ENCODE peak calls at places on chromosome 9, in four cellular contexts. E is lower lobe of right lung, G is breast epithelium, O is sigmoid colon. I is an unnamed sample.

GRCh38 chr9:7146582-7146981 is 388.8 kb downstream of the KDM4C start:
- DNase-seq in E (no peak), G (no peak), O (no peak), I (no peak)

GRCh38 chr9:118418887-118419620 is 714.9 kb downstream of the TLR4 start:
- DNase-seq in E (no peak), G (no peak), O (no peak), I (no peak)

GRCh38 chr9:114417511-114417910 is 29.7 kb upstream of the AKNA start:
- DNase-seq in E (no peak), G (no peak), O (no peak), I (no peak)

GRCh38 chr9:121317737-121318630 is 50.0 kb downstream of the GSN start:
- DNase-seq in E (no peak), G (no peak), O (no peak), I (no peak)

GRCh38 chr9:134955156-134955555 is 37.4 kb upstream of the FCN1 start:
- DNase-seq in E (no peak), G (no peak), O (peak; percentile 46), I (no peak)

GRCh38 chr9:109801484-109801883 is 21.5 kb downstream of the PALM2AKAP2 start:
- DNase-seq in E (no peak), G (no peak), O (no peak), I (no peak)

GRCh38 chr9:36194326-36195000 is 3.7 kb downstream of the CLTA start:
- DNase-seq in E (no peak), G (no peak), O (no peak), I (no peak)

GRCh38 chr9:88988796-88989641 is 2.2 kb upstream of the S1PR3 start:
- DNase-seq in E (no peak), G (no peak), O (no peak), I (no peak)

GRCh38 chr9:86239053-86239770 is 20.2 kb downstream of the C9orf153 start:
- DNase-seq in E (no peak), G (no peak), O (no peak), I (no peak)

GRCh38 chr9:34546834-34547827 is 24.3 kb upstream of the ENHO start:
- DNase-seq in E (no peak), G (no peak), O (peak; percentile 78), I (peak; percentile 48)

GRCh38 chr9:134626141-134626423 is 15.5 kb upstream of the COL5A1 start:
- DNase-seq in E (peak; percentile 23), G (no peak), O (no peak), I (no peak)

GRCh38 chr9:16105576-16105975 is 552.7 kb downstream of the CCDC171 start:
- DNase-seq in E (no peak), G (no peak), O (no peak), I (no peak)

GRCh38 chr9:101480386-101480785 is 44.8 kb upstream of the ALDOB start:
- DNase-seq in E (no peak), G (no peak), O (no peak), I (no peak)

GRCh38 chr9:86098793-86099694 is at the start of gene GOLM1:
- DNase-seq in E (peak; percentile 69), G (no peak), O (peak; percentile 73), I (peak; percentile 93)

GRCh38 chr9:73023025-73023541 is 70.2 kb upstream of the ALDH1A1 start:
- DNase-seq in E (no peak), G (no peak), O (peak; percentile 75), I (peak; percentile 52)

GRCh38 chr9:122857810-122858209 is 29.4 kb upstream of the PDCL start:
- DNase-seq in E (no peak), G (no peak), O (no peak), I (no peak)

GRCh38 chr9:130292104-130292503 is 26.5 kb downstream of the HMCN2 start:
- DNase-seq in E (no peak), G (no peak), O (peak; percentile 84), I (no peak)

GRCh38 chr9:130291474-130291873 is 25.9 kb downstream of the HMCN2 start:
- DNase-seq in E (no peak), G (no peak), O (no peak), I (no peak)

GRCh38 chr9:130289711-130290241 is 24.2 kb downstream of the HMCN2 start:
- DNase-seq in E (no peak), G (no peak), O (peak; percentile 81), I (no peak)

GRCh38 chr9:130288926-130289705 is 23.6 kb downstream of the HMCN2 start:
- DNase-seq in E (no peak), G (no peak), O (no peak), I (no peak)

DNA sequence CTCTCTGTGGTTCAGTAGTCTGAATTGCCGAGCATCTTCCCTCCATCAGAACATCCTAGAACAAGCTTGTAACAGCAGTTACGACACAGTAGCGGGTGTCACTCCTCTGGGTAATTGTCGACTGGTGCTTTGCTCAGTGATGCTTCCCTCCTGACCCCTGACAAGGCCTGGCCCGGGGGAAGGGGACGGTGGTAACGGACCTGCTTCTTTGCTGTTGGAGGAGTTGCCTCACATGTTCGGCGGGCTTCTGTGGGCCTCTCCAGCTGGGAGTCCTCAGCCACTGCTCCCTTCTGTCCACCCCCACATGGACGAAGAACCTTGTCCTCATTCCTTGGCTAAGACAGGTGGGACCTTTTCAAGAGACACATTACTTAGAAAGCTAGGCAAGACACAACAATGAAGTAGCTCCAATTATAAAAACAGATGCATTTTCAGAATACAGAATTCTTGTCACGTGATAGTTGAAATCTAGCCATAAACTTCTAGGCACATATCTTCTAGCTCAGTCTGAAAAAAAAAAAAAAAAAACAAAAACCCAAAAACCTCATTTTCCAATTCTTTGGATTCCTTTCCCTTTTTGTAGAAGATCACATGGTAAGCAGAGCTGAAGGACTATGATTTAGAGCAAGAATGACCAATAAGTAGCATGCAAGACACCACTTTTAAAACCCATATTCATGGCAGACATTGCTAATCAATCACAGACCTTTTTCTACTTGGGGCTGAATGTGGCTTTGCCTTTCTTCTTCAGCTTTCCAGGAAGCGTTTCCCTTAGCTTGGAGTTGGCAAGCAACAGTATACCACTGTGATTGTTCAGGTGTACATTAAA is 25.0 kb downstream of the HMCN2 start:
- DNase-seq in E (peak; percentile 60), G (no peak), O (peak; percentile 96), I (peak; percentile 44)
- H3K27me3 ChIP-seq in E (peaks cover 22% of the 10 kb centered on the region), G (peaks cover 34% of the 10 kb centered on the region), O (no peaks in the 10 kb centered on the region), I (no peaks in the 10 kb centered on the region)

DNA sequence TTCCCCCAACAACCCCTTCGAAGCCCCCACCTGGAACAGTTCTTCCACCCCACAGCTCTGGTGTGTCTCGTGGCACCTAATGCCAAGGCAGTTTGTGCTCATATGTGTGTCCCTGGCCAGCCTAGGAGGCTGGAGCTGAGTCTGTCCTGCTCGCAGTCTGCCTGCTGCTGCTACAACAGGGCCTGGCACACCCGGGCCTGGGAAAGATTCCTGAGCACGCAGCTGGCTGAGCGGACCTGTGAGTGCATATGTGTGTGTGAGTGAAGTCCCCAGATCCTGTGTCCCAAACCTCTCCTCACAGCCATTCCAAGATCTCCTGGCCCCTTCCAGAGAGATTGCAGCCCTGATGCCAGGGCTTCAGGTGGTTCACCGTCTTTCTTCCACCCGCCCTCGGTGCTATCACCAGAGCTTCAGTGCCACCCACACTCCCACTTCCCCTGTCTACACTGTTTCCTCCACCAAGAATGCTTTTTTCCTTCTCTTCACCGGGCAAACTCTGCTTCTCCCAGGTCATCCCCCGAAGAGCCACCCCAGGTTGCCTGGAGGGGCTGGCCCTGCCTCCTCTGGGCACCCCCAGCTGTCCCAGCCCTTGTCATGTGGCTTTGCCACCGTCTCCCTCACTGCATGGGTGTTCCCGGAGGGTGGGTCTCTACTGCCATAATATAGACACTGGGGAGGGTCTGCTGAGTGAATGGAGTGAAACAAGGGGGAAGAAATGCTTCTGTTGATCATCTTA is 28.4 kb downstream of the LMX1B start:
- DNase-seq in E (no peak), G (no peak), O (no peak), I (no peak)
- H3K27me3 ChIP-seq in E (peaks cover 84% of the 10 kb centered on the region), G (peaks cover 14% of the 10 kb centered on the region), O (peaks cover 23% of the 10 kb centered on the region), I (peaks cover 20% of the 10 kb centered on the region)

DNA sequence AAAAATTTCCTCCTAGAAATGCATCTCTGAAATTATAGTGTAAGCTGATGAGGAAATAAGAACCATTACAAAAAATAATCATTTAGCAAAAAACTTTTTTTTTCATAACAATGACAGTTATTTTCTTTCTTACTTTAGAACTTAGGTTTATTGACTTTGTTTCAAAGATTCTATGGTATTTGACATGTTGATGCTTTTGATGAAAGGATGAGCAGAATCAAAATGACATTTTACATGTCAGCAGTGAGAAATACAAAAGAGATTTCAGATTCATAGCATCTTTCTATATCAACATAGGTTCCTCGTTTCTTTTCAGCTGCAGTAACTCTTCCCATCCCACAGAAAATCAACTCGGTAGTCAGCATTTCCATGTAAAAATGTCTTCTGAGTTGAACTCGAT is 1226.6 kb upstream of the C9orf72 start:
- DNase-seq in E (no peak), G (no peak), O (no peak), I (no peak)
- H3K27me3 ChIP-seq in E (no peaks in the 10 kb centered on the region), G (no peaks in the 10 kb centered on the region), O (no peaks in the 10 kb centered on the region), I (no peaks in the 10 kb centered on the region)

DNA sequence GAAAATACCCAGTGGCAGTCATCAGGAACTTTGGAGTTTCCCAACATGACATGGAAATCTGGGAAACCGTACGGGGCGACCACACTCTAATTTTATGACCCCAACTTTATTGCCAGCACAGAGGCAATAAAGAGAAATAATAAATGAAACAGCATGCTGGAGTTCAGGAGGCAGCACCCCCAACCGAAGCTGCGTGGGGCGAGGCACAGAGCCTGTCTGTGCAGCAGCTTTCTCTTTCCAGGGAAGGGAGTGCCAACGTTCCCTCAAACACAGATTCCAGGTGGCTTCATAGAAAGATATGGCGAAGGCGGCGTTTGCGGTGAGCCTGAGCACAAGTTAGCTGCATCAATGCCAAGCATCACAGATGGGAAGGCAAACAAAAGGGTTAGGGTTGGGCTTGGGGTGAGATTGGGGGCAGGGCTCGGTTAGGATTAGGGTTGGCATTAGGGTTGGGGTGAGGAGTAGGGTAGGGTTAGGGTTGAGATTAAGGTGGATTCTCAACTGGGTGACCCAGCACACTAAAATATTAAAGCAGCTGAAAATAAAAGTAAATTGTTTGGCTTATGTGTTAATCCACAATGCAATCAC is 114.8 kb downstream of the HSD17B3 start:
- DNase-seq in E (peak; percentile 49), G (no peak), O (no peak), I (peak; percentile 32)
- H3K27me3 ChIP-seq in E (no peaks in the 10 kb centered on the region), G (peaks cover 11% of the 10 kb centered on the region), O (no peaks in the 10 kb centered on the region), I (no peaks in the 10 kb centered on the region)

GRCh38 chr9:75892168-75892901 is 1.9 kb downstream of the PCSK5 start:
- DNase-seq in E (peak; percentile 53), G (no peak), O (peak; percentile 71), I (peak; percentile 84)

GRCh38 chr9:75891277-75892167 is 1.0 kb downstream of the PCSK5 start:
- DNase-seq in E (peak; percentile 54), G (no peak), O (peak; percentile 78), I (peak; percentile 30)

GRCh38 chr9:75890541-75891276 is at the start of gene PCSK5:
- DNase-seq in E (peak; percentile 93), G (peak; percentile 72), O (peak; percentile 97), I (peak; percentile 94)

GRCh38 chr9:75889577-75889976 is 896 bp upstream of the PCSK5 start:
- DNase-seq in E (no peak), G (no peak), O (no peak), I (no peak)

GRCh38 chr9:75889977-75890540 is 414 bp upstream of the PCSK5 start:
- DNase-seq in E (no peak), G (peak; percentile 37), O (peak; percentile 82), I (peak; percentile 31)
- H3K27me3 ChIP-seq in E (no peaks in the 10 kb centered on the region), G (peaks cover 2% of the 10 kb centered on the region), O (no peaks in the 10 kb centered on the region), I (no peaks in the 10 kb centered on the region)

GRCh38 chr9:136534396-136534795 is 11.5 kb downstream of the NOTCH1 start:
- DNase-seq in E (no peak), G (no peak), O (no peak), I (peak; percentile 67)
- H3K27me3 ChIP-seq in E (no peaks in the 10 kb centered on the region), G (no peaks in the 10 kb centered on the region), O (no peaks in the 10 kb centered on the region), I (no peaks in the 10 kb centered on the region)

I was measured in upper lobe of left lung.